ENCODE peak calls at places on chromosomes 12 and 14, in six cellular contexts. Z is A549, K is GM12878, V is WTC11, R is endothelial cell of umbilical vein, A is HepG2. Q is an unnamed sample.

GRCh38 chr12:79162948-79163347 is 298.4 kb downstream of the SYT1 start:
- DNase-seq in Z (no peak), K (no peak), V (no peak), R (peak; percentile 6), A (no peak), Q (no peak)

GRCh38 chr12:46209165-46209564 is 59.7 kb downstream of the SLC38A1 start:
- DNase-seq in Z (no peak), K (no peak), V (no peak), R (no peak), A (no peak), Q (no peak)

GRCh38 chr12:26150737-26151450 is 26.1 kb upstream of the BHLHE41 start:
- DNase-seq in Z (no peak), K (no peak), V (no peak), R (no peak), A (no peak), Q (no peak)

GRCh38 chr14:34835312-34835711 is 39.8 kb downstream of the BAZ1A start:
- DNase-seq in Z (no peak), K (no peak), V (no peak), R (no peak), A (no peak), Q (peak; percentile 13)

GRCh38 chr14:22689186-22689585 is 45.0 kb upstream of the OR6J1 start:
- DNase-seq in Z (no peak), K (no peak), V (no peak), R (peak; percentile 96), A (peak; percentile 91), Q (peak; percentile 52)

GRCh38 chr12:51460519-51460918 is 35.9 kb downstream of the SLC4A8 start:
- DNase-seq in Z (no peak), K (no peak), V (no peak), R (no peak), A (peak; percentile 46), Q (no peak)

GRCh38 chr12:126784328-126784921 is 1482.5 kb upstream of the TMEM132C start:
- DNase-seq in Z (peak; percentile 8), K (no peak), V (peak; percentile 8), R (no peak), A (peak; percentile 2), Q (peak; percentile 63)

GRCh38 chr12:64894827-64895475 is 70.5 kb downstream of the TBC1D30 start:
- DNase-seq in Z (no peak), K (no peak), V (no peak), R (peak; percentile 65), A (no peak), Q (no peak)

GRCh38 chr12:109998904-109999648 is at the start of gene ANKRD13A:
- DNase-seq in Z (peak; percentile 90), K (peak; percentile 92), V (peak; percentile 85), R (peak; percentile 92), A (peak; percentile 87), Q (peak; percentile 98)

GRCh38 chr12:98646165-98646764 is 1.2 kb downstream of the APAF1 start:
- DNase-seq in Z (no peak), K (no peak), V (no peak), R (peak; percentile 49), A (peak; percentile 5), Q (peak; percentile 69)

GRCh38 chr14:20801726-20802125 is 918 bp downstream of the RNASE1 start:
- DNase-seq in Z (no peak), K (no peak), V (no peak), R (peak; percentile 50), A (no peak), Q (no peak)

DNA sequence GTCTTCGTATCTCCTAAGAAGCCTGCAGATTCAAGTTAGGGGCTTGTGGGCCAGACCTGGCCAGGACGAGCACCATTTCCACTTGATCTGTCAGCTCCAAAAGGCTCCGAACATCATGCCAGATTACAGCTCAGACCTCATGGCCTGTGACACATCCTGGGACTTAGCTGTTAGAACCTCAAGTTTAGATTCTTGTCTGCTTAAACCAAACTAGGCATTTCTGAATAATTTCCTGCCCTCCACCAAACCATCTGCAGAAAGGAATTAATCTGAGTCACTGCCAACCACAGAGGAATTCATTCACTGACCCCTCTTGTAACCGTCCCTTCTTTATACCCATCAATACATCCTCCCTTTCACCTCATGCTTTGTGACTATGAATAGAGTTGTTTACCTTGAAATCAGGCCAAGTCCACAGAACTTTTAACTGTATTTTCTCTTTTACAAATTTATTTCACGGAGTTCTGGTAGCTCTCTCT is 120.3 kb downstream of the FBXL14 start:
- DNase-seq in Z (peak; percentile 12), K (no peak), V (no peak), R (peak; percentile 87), A (peak; percentile 20), Q (peak; percentile 86)
- TF ChIP-seq MAX in Z (peak; percentile 33), K (no peak), V (no peak), R (no peak), A (no peak), Q (peak; percentile 55)

GRCh38 chr12:47549258-47549657 is 156.6 kb downstream of the RPAP3 start:
- DNase-seq in Z (no peak), K (no peak), V (no peak), R (no peak), A (no peak), Q (no peak)

GRCh38 chr12:47553266-47553665 is 152.6 kb downstream of the RPAP3 start:
- DNase-seq in Z (no peak), K (no peak), V (no peak), R (no peak), A (no peak), Q (no peak)

GRCh38 chr12:47547077-47547476 is 158.8 kb downstream of the RPAP3 start:
- DNase-seq in Z (no peak), K (no peak), V (no peak), R (peak; percentile 69), A (no peak), Q (no peak)

GRCh38 chr12:47554046-47554653 is 151.7 kb downstream of the RPAP3 start:
- DNase-seq in Z (no peak), K (no peak), V (no peak), R (no peak), A (no peak), Q (no peak)

DNA sequence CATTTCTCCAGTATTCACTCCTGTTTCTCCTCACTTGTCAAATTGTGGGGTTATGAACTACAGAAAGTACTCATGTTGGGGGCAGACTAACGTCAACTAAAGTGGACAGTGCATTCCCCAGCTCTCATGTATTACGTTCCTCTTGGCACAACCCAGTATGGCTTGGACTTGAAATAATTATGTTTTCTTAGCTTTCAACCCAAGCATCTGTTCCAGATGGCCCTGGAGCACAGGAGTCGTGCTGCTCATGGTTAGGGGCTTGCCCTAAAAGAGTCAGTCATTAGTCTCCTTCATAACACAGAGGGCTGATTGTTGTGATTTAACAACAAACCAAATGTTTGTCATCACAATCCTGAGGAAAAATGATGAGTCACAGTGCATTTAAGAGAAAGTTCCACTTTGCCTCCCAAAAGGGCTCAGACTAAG is 154.4 kb downstream of the RPAP3 start:
- DNase-seq in Z (no peak), K (no peak), V (no peak), R (no peak), A (no peak), Q (no peak)
- TF ChIP-seq MAX in Z (no peak), K (no peak), V (no peak), R (no peak), A (no peak), Q (no peak)

GRCh38 chr14:56221392-56222128 is 103.3 kb downstream of the PELI2 start:
- DNase-seq in Z (no peak), K (no peak), V (no peak), R (no peak), A (no peak), Q (no peak)
- TF ChIP-seq MAX in Z (no peak), K (no peak), V (no peak), R (no peak), A (no peak), Q (no peak)

DNA sequence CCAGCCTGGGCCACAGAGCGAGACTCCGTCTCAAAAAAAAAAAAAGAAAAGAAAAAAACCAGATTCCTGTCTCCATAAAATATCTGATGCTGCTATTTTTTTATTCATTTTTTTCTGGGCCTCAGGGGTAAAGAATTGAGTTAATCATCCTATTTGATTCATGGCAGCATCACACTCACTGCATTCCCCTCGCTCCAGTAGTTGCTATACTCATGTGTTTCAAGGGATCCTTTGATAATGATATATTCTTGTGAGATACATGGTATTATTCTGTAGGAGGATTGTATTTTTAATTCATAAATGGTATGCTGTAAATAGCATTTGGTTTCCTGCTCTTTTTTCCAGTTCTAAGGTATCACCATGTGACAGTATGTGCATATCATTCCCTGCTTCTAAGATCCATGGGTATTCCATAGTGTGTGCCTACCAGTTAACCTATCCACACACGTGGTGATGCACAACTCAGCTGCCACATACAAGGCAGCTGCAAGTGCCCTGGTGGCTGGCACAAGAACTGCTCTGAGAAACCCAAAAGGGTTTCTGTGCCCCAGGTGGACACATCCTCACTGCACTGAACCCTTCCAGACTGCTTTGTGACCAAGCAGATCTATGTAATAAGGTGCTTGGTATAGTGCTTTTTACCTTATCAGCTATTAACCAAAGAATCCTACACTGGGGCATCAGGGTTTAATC is 74.7 kb downstream of the ZFP36L1 start:
- DNase-seq in Z (peak; percentile 36), K (no peak), V (no peak), R (no peak), A (no peak), Q (no peak)
- TF ChIP-seq MAX in Z (peak; percentile 65), K (no peak), V (no peak), R (no peak), A (no peak), Q (no peak)

GRCh38 chr14:69259531-69260245 is at the start of gene GALNT16:
- DNase-seq in Z (peak; percentile 63), K (no peak), V (peak; percentile 69), R (peak; percentile 22), A (no peak), Q (no peak)
- TF ChIP-seq MAX in Z (no peak), K (no peak), V (no peak), R (no peak), A (no peak), Q (no peak)

Q was measured in NB4.